ENCODE peak calls at places on chromosomes 4 and X, in ten cellular contexts. G, Q, I, O, S, T, Z, A, E and N are unnamed samples.
A peak's percentile ranks its signal among the peaks of the same experiment; 100 is the strongest.

GRCh38 chr4:31059753-31060522 is 339.8 kb downstream of the PCDH7 start:
- DNase-seq in G (no peak), T (no peak), O (peak; percentile 75), E (no peak), Z (no peak), S (no peak), Q (no peak), I (peak; percentile 39), A (no peak), N (no peak)

GRCh38 chr4:7014815-7015214 is 28.4 kb upstream of the TADA2B start:
- DNase-seq in E (no peak), Q (no peak), A (no peak), I (no peak), G (no peak), Z (no peak), S (no peak), O (no peak), T (no peak), N (no peak)

GRCh38 chrX:50081282-50081955 is 119.4 kb downstream of the AKAP4 start:
- DNase-seq in G (no peak), Q (peak; percentile 37), Z (peak; percentile 51), I (peak; percentile 46), A (no peak), O (no peak), E (peak; percentile 27), S (peak; percentile 43), T (no peak), N (peak; percentile 10)

GRCh38 chrX:2694868-2695267 is 3.8 kb downstream of the CD99 start:
- DNase-seq in E (no peak), T (no peak), S (no peak), A (no peak), Q (no peak), I (no peak), Z (no peak), G (no peak), O (no peak), N (peak; percentile 60)

GRCh38 chr4:189869236-189869635 is 71.4 kb upstream of the FRG1 start:
- DNase-seq in E (no peak), Z (no peak), O (no peak), Q (no peak), S (no peak), G (no peak), I (no peak), T (no peak), A (no peak), N (no peak)

GRCh38 chr4:72076562-72076961 is 44.8 kb downstream of the NPFFR2 start:
- DNase-seq in Z (no peak), T (peak; percentile 56), A (no peak), E (no peak), Q (no peak), I (peak; percentile 67), S (no peak), O (no peak), G (no peak), N (peak; percentile 1)

GRCh38 chr4:164252286-164252685 is 501.6 kb upstream of the SMIM31 start:
- DNase-seq in Q (peak; percentile 6), T (no peak), I (no peak), O (no peak), A (no peak), E (no peak), G (no peak), Z (no peak), S (peak; percentile 76), N (peak; percentile 0)

GRCh38 chr4:1578968-1579833 is 104.9 kb downstream of the FAM53A start:
- DNase-seq in E (peak; percentile 91), O (peak; percentile 65), G (peak; percentile 56), Q (peak; percentile 82), S (peak; percentile 68), A (no peak), Z (peak; percentile 54), I (peak; percentile 69), T (no peak), N (peak; percentile 96)

GRCh38 chrX:8653956-8654355 is 78.0 kb downstream of the ANOS1 start:
- DNase-seq in E (no peak), A (no peak), O (no peak), Q (no peak), Z (no peak), G (no peak), I (peak; percentile 84), T (peak; percentile 88), S (no peak), N (no peak)

GRCh38 chr4:21469438-21470032 is 479.0 kb downstream of the KCNIP4 start:
- DNase-seq in O (no peak), A (peak; percentile 9), I (peak; percentile 15), G (peak; percentile 4), Q (peak; percentile 34), E (peak; percentile 20), Z (peak; percentile 47), S (peak; percentile 51), T (no peak), N (peak; percentile 51)

GRCh38 chr4:145912391-145912790 is 26.2 kb downstream of the ZNF827 start:
- DNase-seq in Q (no peak), G (no peak), I (no peak), Z (no peak), S (no peak), T (no peak), A (no peak), O (no peak), E (no peak), N (peak; percentile 32)

GRCh38 chr4:145907827-145908226 is 30.8 kb downstream of the ZNF827 start:
- DNase-seq in G (no peak), E (no peak), A (no peak), Z (peak; percentile 63), Q (no peak), T (no peak), O (no peak), I (no peak), S (no peak), N (no peak)

GRCh38 chr4:145907363-145907762 is 31.3 kb downstream of the ZNF827 start:
- DNase-seq in S (no peak), G (no peak), O (no peak), E (no peak), I (no peak), Z (no peak), A (no peak), Q (no peak), T (no peak), N (no peak)

GRCh38 chr4:145909773-145910172 is 28.9 kb downstream of the ZNF827 start:
- DNase-seq in E (no peak), T (peak; percentile 65), G (no peak), O (no peak), I (peak; percentile 50), S (no peak), Z (no peak), A (no peak), Q (no peak), N (peak; percentile 10)

DNA sequence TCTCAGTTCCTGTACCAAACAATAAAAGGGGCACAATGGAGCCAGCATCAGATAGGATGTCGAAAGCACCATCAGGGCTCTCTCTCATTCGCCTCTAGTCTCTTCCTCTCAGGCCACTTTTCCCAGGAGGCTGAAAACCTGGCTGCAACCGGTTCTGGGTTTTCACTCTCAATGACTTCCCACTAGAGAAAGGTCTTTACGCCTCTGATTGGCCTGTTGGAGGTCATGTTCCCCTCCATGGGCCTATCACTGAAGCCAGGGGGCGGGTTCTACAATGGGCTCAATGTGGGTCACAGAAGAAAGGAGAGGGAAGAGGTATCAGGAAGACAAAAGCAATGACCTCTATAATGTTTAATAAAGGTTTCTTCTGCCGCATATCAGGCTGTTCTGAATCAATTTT is 29.3 kb downstream of the ZNF827 start:
- DNase-seq in A (no peak), Z (peak; percentile 89), E (peak; percentile 20), T (peak; percentile 85), I (peak; percentile 76), Q (no peak), G (peak; percentile 17), S (peak; percentile 91), O (no peak), N (peak; percentile 67)
- H3K9me2 ChIP-seq in A (no peaks in the 10 kb centered on the region), Z (no peaks in the 10 kb centered on the region), E (no peaks in the 10 kb centered on the region), T (no peaks in the 10 kb centered on the region), I (no peaks in the 10 kb centered on the region), Q (no peaks in the 10 kb centered on the region), G (no peaks in the 10 kb centered on the region), S (no peaks in the 10 kb centered on the region), O (no peaks in the 10 kb centered on the region), N (no peaks in the 10 kb centered on the region)

DNA sequence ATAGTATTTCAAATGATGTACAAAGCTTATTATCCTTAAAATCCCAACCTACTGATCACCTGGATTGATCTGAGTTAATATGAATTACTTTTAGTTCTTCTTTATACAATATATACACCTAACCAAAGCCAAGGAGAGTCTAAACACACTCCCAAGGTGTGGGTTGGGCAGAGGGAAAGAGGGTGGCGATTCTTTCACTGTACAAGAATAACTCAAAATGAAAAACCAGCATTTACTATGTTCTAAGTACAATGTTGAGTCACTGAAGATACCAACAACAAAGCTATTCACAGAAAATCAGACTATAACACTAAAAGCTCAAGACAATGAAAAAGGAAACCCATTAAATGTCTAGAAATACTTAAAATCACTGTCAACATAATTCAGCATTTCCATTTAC is 46.6 kb downstream of the ANKRD17 start:
- DNase-seq in Z (no peak), T (no peak), S (no peak), G (no peak), A (no peak), O (no peak), Q (no peak), I (no peak), E (no peak), N (no peak)
- H3K9me2 ChIP-seq in Z (no peaks in the 10 kb centered on the region), T (no peaks in the 10 kb centered on the region), S (no peaks in the 10 kb centered on the region), G (no peaks in the 10 kb centered on the region), A (no peaks in the 10 kb centered on the region), O (no peaks in the 10 kb centered on the region), Q (no peaks in the 10 kb centered on the region), I (no peaks in the 10 kb centered on the region), E (no peaks in the 10 kb centered on the region), N (peaks cover 4% of the 10 kb centered on the region)

GRCh38 chr4:38734886-38735285 is 47.9 kb downstream of the TLR10 start:
- DNase-seq in Q (no peak), I (no peak), O (no peak), E (no peak), Z (no peak), A (no peak), S (no peak), G (no peak), T (no peak), N (peak; percentile 58)

GRCh38 chr4:38735870-38736269 is 46.9 kb downstream of the TLR10 start:
- DNase-seq in O (no peak), A (no peak), Q (no peak), E (no peak), Z (no peak), I (no peak), G (no peak), S (no peak), T (no peak), N (no peak)

GRCh38 chr4:38743866-38744265 is 38.9 kb downstream of the TLR10 start:
- DNase-seq in S (no peak), A (no peak), O (no peak), Z (no peak), G (no peak), Q (no peak), E (no peak), I (no peak), T (no peak), N (no peak)

GRCh38 chr4:38740303-38740702 is 42.5 kb downstream of the TLR10 start:
- DNase-seq in I (no peak), A (no peak), E (no peak), S (no peak), T (no peak), O (no peak), Q (no peak), G (no peak), Z (no peak), N (no peak)

GRCh38 chr4:38739438-38739837 is 43.4 kb downstream of the TLR10 start:
- DNase-seq in E (no peak), I (no peak), O (no peak), Z (no peak), T (no peak), G (no peak), S (no peak), A (no peak), Q (no peak), N (no peak)
- H3K9me2 ChIP-seq in E (no peaks in the 10 kb centered on the region), I (no peaks in the 10 kb centered on the region), O (no peaks in the 10 kb centered on the region), Z (no peaks in the 10 kb centered on the region), T (no peaks in the 10 kb centered on the region), G (no peaks in the 10 kb centered on the region), S (no peaks in the 10 kb centered on the region), A (no peaks in the 10 kb centered on the region), Q (no peaks in the 10 kb centered on the region), N (no peaks in the 10 kb centered on the region)

GRCh38 chr4:18529482-18529881 is 507.9 kb upstream of the LCORL start:
- DNase-seq in E (no peak), T (no peak), O (no peak), S (no peak), Z (no peak), Q (no peak), G (no peak), I (no peak), A (no peak), N (no peak)
- H3K9me2 ChIP-seq in E (no peaks in the 10 kb centered on the region), T (no peaks in the 10 kb centered on the region), O (no peaks in the 10 kb centered on the region), S (peaks cover 2% of the 10 kb centered on the region), Z (no peaks in the 10 kb centered on the region), Q (no peaks in the 10 kb centered on the region), G (no peaks in the 10 kb centered on the region), I (no peaks in the 10 kb centered on the region), A (no peaks in the 10 kb centered on the region), N (no peaks in the 10 kb centered on the region)